ENCODE peak calls at places on chromosome 1, in seven cellular contexts. E is right lobe of liver, S is breast epithelium, H is lower leg skin, O is H54, M is stomach, W is NB4. D is an unnamed sample.

GRCh38 chr1:76374111-76374510 is 299.6 kb downstream of the ST6GALNAC3 start:
- DNase-seq in E (no peak), S (no peak), H (no peak), O (no peak), M (no peak), W (no peak), D (no peak)

GRCh38 chr1:56148466-56149193 is 430.7 kb downstream of the PLPP3 start:
- DNase-seq in E (no peak), S (no peak), H (no peak), O (no peak), M (no peak), W (no peak), D (no peak)

GRCh38 chr1:178238722-178239510 is 145.0 kb downstream of the RASAL2 start:
- DNase-seq in E (no peak), S (no peak), H (no peak), O (no peak), M (no peak), W (peak; percentile 42), D (no peak)

GRCh38 chr1:185670187-185670627 is 64.0 kb upstream of the HMCN1 start:
- DNase-seq in E (no peak), S (no peak), H (no peak), O (no peak), M (peak; percentile 48), W (peak; percentile 68), D (peak; percentile 45)

GRCh38 chr1:1183221-1183747 is 9.6 kb downstream of the TTLL10 start:
- DNase-seq in E (no peak), S (no peak), H (no peak), O (no peak), M (no peak), W (no peak), D (peak; percentile 42)

GRCh38 chr1:197042676-197043341 is 24.3 kb downstream of the F13B start:
- DNase-seq in E (no peak), S (no peak), H (no peak), O (no peak), M (no peak), W (no peak), D (no peak)

GRCh38 chr1:232226197-232226681 is 403.7 kb downstream of the SIPA1L2 start:
- DNase-seq in E (no peak), S (no peak), H (no peak), O (peak; percentile 45), M (no peak), W (peak; percentile 43), D (no peak)

GRCh38 chr1:24705260-24706073 is 39.8 kb upstream of the CLIC4 start:
- DNase-seq in E (peak; percentile 94), S (peak; percentile 93), H (peak; percentile 91), O (peak; percentile 70), M (peak; percentile 85), W (peak; percentile 77), D (peak; percentile 72)

GRCh38 chr1:4838231-4838630 is 183.8 kb downstream of the AJAP1 start:
- DNase-seq in E (no peak), S (no peak), H (no peak), O (no peak), M (no peak), W (no peak), D (no peak)

GRCh38 chr1:204889681-204890373 is 19.2 kb downstream of the NFASC start:
- DNase-seq in E (no peak), S (no peak), H (no peak), O (no peak), M (no peak), W (no peak), D (no peak)

GRCh38 chr1:65207317-65207716 is 59.3 kb downstream of the AK4 start:
- DNase-seq in E (no peak), S (no peak), H (no peak), O (no peak), M (no peak), W (peak; percentile 15), D (no peak)

GRCh38 chr1:175390081-175390481 is 197.5 kb upstream of the KIAA0040 start:
- DNase-seq in E (no peak), S (no peak), H (no peak), O (no peak), M (no peak), W (no peak), D (no peak)

GRCh38 chr1:44460107-44460885 is 55.2 kb downstream of the RNF220 start:
- DNase-seq in E (no peak), S (no peak), H (no peak), O (no peak), M (no peak), W (peak; percentile 6), D (peak; percentile 48)

GRCh38 chr1:180181048-180181447 is 26.4 kb downstream of the QSOX1 start:
- DNase-seq in E (no peak), S (no peak), H (no peak), O (no peak), M (no peak), W (peak; percentile 61), D (no peak)

GRCh38 chr1:64343105-64343960 is 126.6 kb upstream of the CACHD1 start:
- DNase-seq in E (no peak), S (peak; percentile 90), H (peak; percentile 90), O (peak; percentile 65), M (no peak), W (no peak), D (no peak)

GRCh38 chr1:13498553-13498952 is 15.2 kb downstream of the LRRC38 start:
- DNase-seq in E (no peak), S (no peak), H (no peak), O (no peak), M (no peak), W (no peak), D (no peak)

GRCh38 chr1:232968965-232969364 is 18.6 kb downstream of the NTPCR start:
- DNase-seq in E (no peak), S (no peak), H (no peak), O (no peak), M (peak; percentile 58), W (peak; percentile 65), D (no peak)

GRCh38 chr1:927741-928140 is 4.0 kb downstream of the SAMD11 start:
- DNase-seq in E (no peak), S (no peak), H (no peak), O (no peak), M (no peak), W (no peak), D (no peak)

GRCh38 chr1:84508510-84508909 is 2.1 kb upstream of the GNG5 start:
- DNase-seq in E (no peak), S (no peak), H (no peak), O (no peak), M (no peak), W (no peak), D (no peak)

GRCh38 chr1:84506002-84506728 is at the start of the genes GNG5 and SPATA1:
- DNase-seq in E (peak; percentile 99), S (peak; percentile 97), H (peak; percentile 100), O (peak; percentile 92), M (peak; percentile 99), W (peak; percentile 97), D (peak; percentile 99)

GRCh38 chr1:84509029-84509428 is 2.6 kb upstream of the GNG5 start:
- DNase-seq in E (no peak), S (no peak), H (no peak), O (no peak), M (no peak), W (no peak), D (no peak)

GRCh38 chr1:84505167-84506001 is 802 bp upstream of the SPATA1 start:
- DNase-seq in E (peak; percentile 69), S (peak; percentile 57), H (no peak), O (peak; percentile 24), M (no peak), W (peak; percentile 77), D (no peak)

GRCh38 chr1:84506729-84507453 is 510 bp upstream of the GNG5 start:
- DNase-seq in E (no peak), S (no peak), H (no peak), O (no peak), M (no peak), W (peak; percentile 39), D (no peak)
- TF ChIP-seq POLR2A in E (no peak), S (no peak), H (no peak), O (peak; percentile 3), M (no peak), W (no peak), D (no peak)

DNA sequence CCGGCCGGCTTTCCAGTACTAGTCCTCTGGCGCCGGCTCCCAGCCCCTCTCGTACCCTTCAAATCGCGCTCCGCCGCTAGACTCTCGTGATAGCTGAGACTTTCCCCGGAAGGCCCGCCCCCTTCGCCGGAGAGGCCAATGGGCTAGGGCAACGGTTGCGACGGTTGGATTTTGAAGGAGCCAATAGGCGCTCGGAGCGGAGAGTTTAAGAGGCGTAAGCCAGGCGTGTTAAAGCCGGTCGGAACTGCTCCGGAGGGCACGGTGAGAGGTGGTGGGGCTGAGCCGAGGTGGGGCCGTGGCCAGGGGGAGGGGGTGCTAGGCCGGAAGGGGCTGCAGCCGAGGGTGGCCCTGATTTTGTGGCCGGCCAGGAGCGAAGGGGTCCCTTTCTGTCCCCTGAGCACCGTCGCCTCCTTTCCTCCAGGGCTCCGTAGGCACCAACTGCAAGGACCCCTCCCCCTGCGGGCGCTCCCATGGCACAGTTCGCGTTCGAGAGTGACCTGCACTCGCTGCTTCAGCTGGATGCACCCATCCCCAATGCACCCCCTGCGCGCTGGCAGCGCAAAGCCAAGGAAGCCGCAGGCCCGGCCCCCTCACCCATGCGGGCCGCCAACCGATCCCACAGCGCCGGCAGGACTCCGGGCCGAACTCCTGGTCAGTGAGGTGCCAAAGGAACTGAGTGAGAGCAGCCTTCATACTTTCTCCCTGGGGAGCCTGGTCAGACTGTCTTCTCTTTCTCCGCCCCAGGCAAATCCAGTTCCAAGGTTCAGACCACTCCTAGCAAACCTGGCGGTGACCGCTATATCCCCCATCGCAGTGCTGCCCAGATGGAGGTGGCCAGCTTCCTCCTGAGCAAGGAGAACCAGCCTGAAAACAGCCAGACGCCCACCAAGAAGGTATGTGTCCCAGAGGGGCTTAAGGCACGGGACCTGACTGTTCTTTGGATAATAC is at the start of gene CDC20:
- DNase-seq in E (peak; percentile 99), S (peak; percentile 99), H (peak; percentile 100), O (peak; percentile 76), M (peak; percentile 100), W (peak; percentile 97), D (peak; percentile 100)
- TF ChIP-seq POLR2A in E (no peak), S (no peak), H (no peak), O (peak; percentile 87), M (no peak), W (peak; percentile 46), D (no peak)

GRCh38 chr1:156748670-156749428 is 2.6 kb downstream of the HDGF start:
- DNase-seq in E (peak; percentile 75), S (no peak), H (peak; percentile 93), O (no peak), M (peak; percentile 78), W (peak; percentile 71), D (peak; percentile 26)
- TF ChIP-seq POLR2A in E (peak; percentile 49), S (peak; percentile 40), H (no peak), O (no peak), M (no peak), W (no peak), D (peak; percentile 45)

DNA sequence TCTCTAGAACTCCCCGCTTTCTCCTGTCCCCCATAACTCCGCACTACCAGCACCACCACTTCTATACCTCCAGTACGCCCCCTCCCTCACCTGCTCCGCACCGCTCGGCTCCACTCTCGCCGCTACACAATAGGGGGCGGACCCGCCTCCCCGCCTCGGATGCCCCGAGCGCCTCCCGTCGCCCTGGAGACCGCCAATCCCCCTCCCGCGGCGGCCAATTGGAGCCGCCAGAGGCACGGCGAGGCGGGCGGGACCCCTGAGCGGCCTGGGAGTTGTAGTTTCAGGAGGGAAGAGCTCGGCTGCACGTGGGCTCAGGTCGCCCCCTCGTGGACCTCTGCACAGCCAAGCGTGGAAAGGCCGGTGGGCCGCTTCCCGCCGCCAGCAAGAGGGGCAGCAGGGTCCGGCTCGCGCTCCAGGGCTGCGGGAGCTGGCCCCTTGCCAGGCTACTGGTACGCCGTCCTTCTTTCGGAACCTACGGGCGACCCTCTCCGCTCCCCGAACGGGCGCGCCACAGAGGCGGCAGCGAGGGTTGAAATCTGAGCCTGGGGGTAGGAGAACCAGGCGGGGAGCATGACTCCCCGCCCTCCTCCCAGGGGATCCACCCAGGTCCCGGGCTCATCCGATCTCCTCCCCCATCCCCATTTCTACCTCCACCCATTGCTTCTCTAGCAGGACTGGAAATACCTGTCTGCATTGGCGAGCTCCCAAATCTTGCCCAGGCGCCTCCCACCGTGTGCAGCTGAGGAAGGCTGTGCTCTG is at the start of gene IGSF9:
- DNase-seq in E (peak; percentile 92), S (peak; percentile 95), H (peak; percentile 93), O (no peak), M (peak; percentile 91), W (no peak), D (peak; percentile 88)
- TF ChIP-seq POLR2A in E (peak; percentile 46), S (no peak), H (no peak), O (no peak), M (no peak), W (no peak), D (peak; percentile 46)